ENCODE peak calls at places on chromosomes 11 and 22, in ten cellular contexts. C is kidney; K is WTC11; R is activated gamma-delta T cell; I is type B pancreatic cell; H is cortex of kidney; M is GM19239; O is activated CD8-positive, alpha-beta T cell treated with anti-CD3 and anti-CD28 coated beads for 36 hours; V is choroid plexus epithelial cell; S is lower leg skin. N is an unnamed sample.

GRCh38 chr11:72779495-72780128 is 14.2 kb downstream of the STARD10 start:
- DNase-seq in C (no peak), H (no peak), M (no peak), S (no peak), V (no peak), I (no peak), K (no peak), R (no peak), O (no peak), N (no peak)

GRCh38 chr11:33987975-33988580 is 63.5 kb upstream of the CAPRIN1 start:
- DNase-seq in K (peak; percentile 82), C (no peak), I (no peak), H (no peak), M (peak; percentile 68), S (peak; percentile 53), V (peak; percentile 93), R (no peak), O (peak; percentile 87), N (peak; percentile 89)

GRCh38 chr11:27028653-27029052 is 12.0 kb upstream of the BBOX1 start:
- DNase-seq in M (no peak), V (no peak), H (no peak), I (no peak), R (no peak), C (no peak), S (no peak), O (no peak), K (no peak), N (no peak)

GRCh38 chr11:129319201-129319600 is 56.4 kb upstream of the BARX2 start:
- DNase-seq in O (no peak), M (no peak), K (no peak), C (no peak), S (no peak), I (peak; percentile 27), H (no peak), R (no peak), V (no peak), N (no peak)

GRCh38 chr11:70020336-70021214 is 57.5 kb upstream of the ANO1 start:
- DNase-seq in O (no peak), I (no peak), R (no peak), V (no peak), H (no peak), K (no peak), S (no peak), C (no peak), M (no peak), N (no peak)

GRCh38 chr11:46322759-46323158 is 24.5 kb upstream of the DGKZ start:
- DNase-seq in V (peak; percentile 41), R (no peak), O (peak; percentile 50), K (peak; percentile 72), I (no peak), M (no peak), H (no peak), S (no peak), C (no peak), N (peak; percentile 38)

GRCh38 chr11:64268028-64268686 is 16.3 kb downstream of the BAD start:
- DNase-seq in M (no peak), V (no peak), C (no peak), K (no peak), O (no peak), R (no peak), I (no peak), S (no peak), H (no peak), N (no peak)

GRCh38 chr11:88320149-88320559 is 17.4 kb downstream of the CTSC start:
- DNase-seq in H (no peak), M (no peak), R (no peak), I (no peak), K (no peak), V (peak; percentile 72), O (no peak), C (no peak), S (no peak), N (no peak)

GRCh38 chr22:45843030-45843429 is 133.9 kb downstream of the WNT7B start:
- DNase-seq in S (no peak), I (no peak), R (no peak), V (no peak), O (no peak), C (no peak), K (no peak), H (no peak), M (no peak), N (peak; percentile 90)

GRCh38 chr22:47173535-47174021 is 411.1 kb downstream of the TBC1D22A start:
- DNase-seq in V (no peak), I (peak; percentile 63), M (no peak), R (no peak), C (peak; percentile 63), H (no peak), K (peak; percentile 4), S (no peak), O (no peak), N (no peak)

GRCh38 chr11:34613462-34614183 is 7.3 kb upstream of the EHF start:
- DNase-seq in S (no peak), K (no peak), V (no peak), M (peak; percentile 22), O (no peak), H (no peak), I (no peak), R (no peak), C (no peak), N (peak; percentile 44)